ENCODE peak calls at places on chromosomes 13 and 19, in six cellular contexts. S, U, K, Y, W and N are unnamed samples.

GRCh38 chr13:42996584-42996983 is 4.5 kb upstream of the EPSTI1 start:
- DNase-seq in S (no peak), U (no peak), K (peak; percentile 93), Y (no peak), W (peak; percentile 93), N (peak; percentile 87)

GRCh38 chr13:98529171-98529570 is 47.7 kb downstream of the STK24 start:
- DNase-seq in S (no peak), U (no peak), K (no peak), Y (no peak), W (no peak), N (no peak)

GRCh38 chr19:4052114-4052992 is 14.3 kb downstream of the ZBTB7A start:
- DNase-seq in S (no peak), U (peak; percentile 66), K (peak; percentile 41), Y (no peak), W (no peak), N (no peak)

GRCh38 chr19:48870048-48870447 is 1.6 kb upstream of the PLEKHA4 start:
- DNase-seq in S (no peak), U (no peak), K (no peak), Y (no peak), W (no peak), N (no peak)

GRCh38 chr13:112959206-112959605 is 9.8 kb upstream of the MCF2L start:
- DNase-seq in S (no peak), U (no peak), K (no peak), Y (no peak), W (peak; percentile 14), N (no peak)

GRCh38 chr13:105410602-105411001 is 1124.9 kb downstream of the EFNB2 start:
- DNase-seq in S (no peak), U (peak; percentile 15), K (no peak), Y (no peak), W (no peak), N (peak; percentile 10)

GRCh38 chr13:95480131-95480545 is 72.4 kb upstream of the CLDN10 start:
- DNase-seq in S (no peak), U (no peak), K (no peak), Y (no peak), W (no peak), N (no peak)

GRCh38 chr13:100636441-100636840 is 38.2 kb downstream of the TMTC4 start:
- DNase-seq in S (no peak), U (no peak), K (no peak), Y (no peak), W (no peak), N (no peak)

GRCh38 chr13:76687467-76687866 is 198.7 kb downstream of the KCTD12 start:
- DNase-seq in S (no peak), U (no peak), K (no peak), Y (no peak), W (no peak), N (no peak)

GRCh38 chr19:33998302-33998701 is 174.0 kb upstream of the LSM14A start:
- DNase-seq in S (no peak), U (no peak), K (no peak), Y (no peak), W (no peak), N (no peak)

GRCh38 chr19:38736413-38737280 is 7.6 kb downstream of the CAPN12 start:
- DNase-seq in S (peak; percentile 38), U (peak; percentile 96), K (no peak), Y (no peak), W (peak; percentile 24), N (no peak)

GRCh38 chr13:112904436-112904960 is 64.5 kb upstream of the MCF2L start:
- DNase-seq in S (no peak), U (no peak), K (no peak), Y (no peak), W (no peak), N (no peak)

GRCh38 chr19:33444993-33445751 is 71.7 kb downstream of the CEBPG start:
- DNase-seq in S (no peak), U (no peak), K (no peak), Y (no peak), W (no peak), N (no peak)

GRCh38 chr13:30148171-30148754 is 159.1 kb downstream of the KATNAL1 start:
- DNase-seq in S (no peak), U (no peak), K (no peak), Y (no peak), W (no peak), N (no peak)

GRCh38 chr19:53158119-53158656 is 665 bp downstream of the ZNF347 start:
- DNase-seq in S (peak; percentile 8), U (no peak), K (no peak), Y (no peak), W (no peak), N (no peak)

GRCh38 chr19:55158423-55158822 is 891 bp upstream of the TNNI3 start:
- DNase-seq in S (no peak), U (no peak), K (no peak), Y (no peak), W (no peak), N (no peak)

GRCh38 chr13:99909836-99910619 is 61.5 kb downstream of the ZIC5 start:
- DNase-seq in S (no peak), U (no peak), K (no peak), Y (no peak), W (no peak), N (no peak)

GRCh38 chr19:16078759-16079707 is 2.7 kb downstream of the TPM4 start:
- DNase-seq in S (peak; percentile 50), U (no peak), K (peak; percentile 98), Y (peak; percentile 95), W (peak; percentile 89), N (peak; percentile 98)

GRCh38 chr13:79445968-79446645 is 34.8 kb upstream of the NDFIP2 start:
- DNase-seq in S (no peak), U (no peak), K (no peak), Y (no peak), W (no peak), N (no peak)

GRCh38 chr19:48341006-48341405 is 15.7 kb downstream of the EMP3 start:
- DNase-seq in S (no peak), U (no peak), K (no peak), Y (no peak), W (no peak), N (no peak)

GRCh38 chr13:84870190-84870589 is 929.0 kb downstream of the SLITRK6 start:
- DNase-seq in S (no peak), U (no peak), K (peak; percentile 4), Y (no peak), W (no peak), N (no peak)

GRCh38 chr13:80977168-80977567 is 636.2 kb upstream of the SPRY2 start:
- DNase-seq in S (no peak), U (no peak), K (no peak), Y (no peak), W (no peak), N (no peak)

GRCh38 chr19:7607874-7608560 is 12.4 kb downstream of the CAMSAP3 start:
- DNase-seq in S (no peak), U (no peak), K (no peak), Y (no peak), W (no peak), N (no peak)

GRCh38 chr13:107034236-107034635 is 466.3 kb upstream of the ARGLU1 start:
- DNase-seq in S (no peak), U (no peak), K (no peak), Y (no peak), W (no peak), N (no peak)

GRCh38 chr13:47148543-47148942 is 251.7 kb upstream of the HTR2A start:
- DNase-seq in S (no peak), U (no peak), K (no peak), Y (no peak), W (no peak), N (no peak)

GRCh38 chr19:5680083-5680436 is 256 bp downstream of the MICOS13 start:
- DNase-seq in S (no peak), U (no peak), K (no peak), Y (no peak), W (no peak), N (no peak)

GRCh38 chr13:33678084-33678483 is 139.9 kb upstream of the RFC3 start:
- DNase-seq in S (no peak), U (peak; percentile 23), K (no peak), Y (no peak), W (no peak), N (no peak)